ENCODE peak calls at places on chromosomes 11 and 22, in nine cellular contexts. J is IMR-90, O is astrocyte, B is mesenchymal stem cell, N is mesendoderm, C is kidney, F is mammary epithelial cell, R is colonic mucosa, D is H1. V is an unnamed sample.

GRCh38 chr22:36369004-36369921 is 18.5 kb downstream of the MYH9 start:
- DNase-seq in J (peak; percentile 21), O (no peak), B (peak; percentile 56), N (peak; percentile 41), C (no peak), F (no peak), R (no peak), D (no peak), V (no peak)

GRCh38 chr11:340539-341512 is 20.2 kb upstream of the IFITM3 start:
- DNase-seq in J (no peak), O (no peak), B (no peak), N (peak; percentile 60), C (no peak), F (no peak), R (no peak), D (no peak), V (no peak)

GRCh38 chr22:49975543-49976389 is 15.2 kb downstream of the PIM3 start:
- DNase-seq in J (no peak), O (peak; percentile 22), B (no peak), N (peak; percentile 54), C (peak; percentile 78), F (no peak), R (peak; percentile 47), D (no peak), V (no peak)

GRCh38 chr11:27532652-27533325 is 26.2 kb upstream of the LIN7C start:
- DNase-seq in J (peak; percentile 9), O (peak; percentile 22), B (no peak), N (no peak), C (no peak), F (peak; percentile 28), R (no peak), D (no peak), V (peak; percentile 17)

GRCh38 chr11:1392111-1392510 is 2.4 kb downstream of the BRSK2 start:
- DNase-seq in J (no peak), O (no peak), B (no peak), N (no peak), C (peak; percentile 62), F (no peak), R (no peak), D (no peak), V (no peak)

GRCh38 chr11:13279487-13279834 is 1.9 kb downstream of the BMAL1 start:
- DNase-seq in J (no peak), O (no peak), B (no peak), N (no peak), C (no peak), F (no peak), R (no peak), D (no peak), V (no peak)

GRCh38 chr11:13137778-13138400 is 128.8 kb downstream of the RASSF10 start:
- DNase-seq in J (peak; percentile 41), O (peak; percentile 47), B (no peak), N (no peak), C (no peak), F (peak; percentile 57), R (no peak), D (no peak), V (no peak)

GRCh38 chr11:111347723-111348115 is 31.4 kb downstream of the POU2AF1 start:
- DNase-seq in J (peak; percentile 28), O (peak; percentile 23), B (no peak), N (no peak), C (no peak), F (peak; percentile 24), R (no peak), D (no peak), V (peak; percentile 45)

GRCh38 chr11:58688779-58689503 is 42.8 kb downstream of the GLYAT start:
- DNase-seq in J (peak; percentile 15), O (no peak), B (no peak), N (no peak), C (no peak), F (peak; percentile 91), R (no peak), D (no peak), V (no peak)

GRCh38 chr11:73295259-73295995 is 12.6 kb upstream of the ARHGEF17 start:
- DNase-seq in J (peak; percentile 91), O (peak; percentile 53), B (peak; percentile 82), N (peak; percentile 89), C (peak; percentile 73), F (peak; percentile 70), R (peak; percentile 78), D (no peak), V (peak; percentile 87)

GRCh38 chr11:117172678-117173421 is 5.7 kb upstream of the SIDT2 start:
- DNase-seq in J (no peak), O (no peak), B (peak; percentile 46), N (no peak), C (no peak), F (no peak), R (no peak), D (no peak), V (peak; percentile 49)

GRCh38 chr11:60974726-60975125 is 3.2 kb downstream of the CD6 start:
- DNase-seq in J (no peak), O (no peak), B (no peak), N (no peak), C (no peak), F (no peak), R (no peak), D (no peak), V (no peak)

GRCh38 chr22:38524434-38524833 is 18.3 kb upstream of the DDX17 start:
- DNase-seq in J (no peak), O (no peak), B (no peak), N (no peak), C (no peak), F (no peak), R (no peak), D (no peak), V (no peak)

GRCh38 chr11:88508808-88509581 is 171.5 kb upstream of the CTSC start:
- DNase-seq in J (no peak), O (peak; percentile 31), B (peak; percentile 49), N (peak; percentile 69), C (peak; percentile 80), F (no peak), R (peak; percentile 18), D (no peak), V (peak; percentile 55)

GRCh38 chr11:44030276-44030932 is 17.4 kb upstream of the ACCSL start:
- DNase-seq in J (peak; percentile 68), O (peak; percentile 89), B (peak; percentile 95), N (peak; percentile 61), C (no peak), F (no peak), R (no peak), D (no peak), V (peak; percentile 47)

GRCh38 chr11:64772318-64773018 is 5.9 kb downstream of the SF1 start:
- DNase-seq in J (no peak), O (no peak), B (no peak), N (no peak), C (no peak), F (no peak), R (no peak), D (no peak), V (no peak)
- H3K4me1 ChIP-seq in J (peaks cover 2% of the 10 kb centered on the region), O (peaks cover 13% of the 10 kb centered on the region), B (peaks cover 5% of the 10 kb centered on the region), N (no peaks in the 10 kb centered on the region), C (peaks cover 14% of the 10 kb centered on the region), F (peaks cover 20% of the 10 kb centered on the region), R (peaks cover 9% of the 10 kb centered on the region), D (peaks cover 6% of the 10 kb centered on the region), V (peaks cover 18% of the 10 kb centered on the region)

GRCh38 chr11:128707671-128708070 is 13.8 kb downstream of the FLI1 start:
- DNase-seq in J (peak; percentile 76), O (peak; percentile 57), B (peak; percentile 66), N (no peak), C (no peak), F (peak; percentile 53), R (no peak), D (no peak), V (peak; percentile 69)
- H3K9ac ChIP-seq in J (no peak overlapping the region), O (no peak overlapping the region), B (peak overlapping the region; percentile 11), N (no peak overlapping the region), C (no peak overlapping the region), F (no peak overlapping the region), R (no peak overlapping the region), D (no peak overlapping the region), V (no peak overlapping the region)

DNA sequence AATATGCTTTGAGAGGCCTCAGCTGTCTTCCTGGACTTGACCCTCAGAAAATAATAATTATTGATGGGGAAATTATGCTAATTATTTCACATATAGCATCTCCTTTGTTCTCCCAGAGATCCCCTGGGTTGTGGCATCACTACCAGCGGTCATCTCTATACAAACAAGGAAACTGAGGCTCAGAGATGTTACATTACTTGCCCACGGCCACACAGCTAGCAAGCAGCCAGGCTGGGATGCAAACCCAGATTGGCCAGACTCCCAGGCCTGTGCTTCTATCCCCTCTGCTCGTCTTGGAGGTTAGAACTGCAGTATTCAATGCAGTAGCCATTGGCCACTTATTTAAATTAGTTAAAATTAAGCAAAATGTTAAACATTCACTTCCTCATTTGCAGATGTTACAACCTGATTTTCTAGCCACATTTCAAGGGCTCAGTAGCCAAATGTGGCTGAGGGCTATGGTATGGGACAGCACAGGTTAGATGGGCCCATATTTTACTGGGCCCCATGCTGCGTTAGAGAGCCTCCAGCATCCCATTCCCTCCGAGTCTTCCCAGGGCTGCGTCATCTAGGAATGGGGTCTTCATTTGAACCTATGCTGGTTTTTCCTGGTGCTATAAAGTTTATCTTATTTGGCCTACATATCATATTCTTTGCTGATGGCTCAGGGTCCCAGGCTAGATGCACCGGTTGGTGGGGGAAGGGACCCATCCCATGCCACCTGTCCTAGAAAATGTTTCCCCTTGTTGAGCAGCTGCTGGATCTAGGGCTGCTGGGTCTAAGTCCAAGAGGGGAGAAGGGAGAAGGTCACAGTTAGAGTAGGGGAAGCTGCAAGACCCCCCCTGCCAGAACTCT is 2.2 kb downstream of the SLC35C1 start:
- DNase-seq in J (no peak), O (no peak), B (no peak), N (no peak), C (no peak), F (no peak), R (no peak), D (no peak), V (no peak)
- H3K4me3 ChIP-seq in J (peak overlapping the region; percentile 19), O (peak overlapping the region; percentile 84), B (no peak overlapping the region), N (no peak overlapping the region), C (peak overlapping the region; percentile 65), F (peak overlapping the region; percentile 85), R (no peak overlapping the region), D (no peak overlapping the region), V (peak overlapping the region; percentile 97)

DNA sequence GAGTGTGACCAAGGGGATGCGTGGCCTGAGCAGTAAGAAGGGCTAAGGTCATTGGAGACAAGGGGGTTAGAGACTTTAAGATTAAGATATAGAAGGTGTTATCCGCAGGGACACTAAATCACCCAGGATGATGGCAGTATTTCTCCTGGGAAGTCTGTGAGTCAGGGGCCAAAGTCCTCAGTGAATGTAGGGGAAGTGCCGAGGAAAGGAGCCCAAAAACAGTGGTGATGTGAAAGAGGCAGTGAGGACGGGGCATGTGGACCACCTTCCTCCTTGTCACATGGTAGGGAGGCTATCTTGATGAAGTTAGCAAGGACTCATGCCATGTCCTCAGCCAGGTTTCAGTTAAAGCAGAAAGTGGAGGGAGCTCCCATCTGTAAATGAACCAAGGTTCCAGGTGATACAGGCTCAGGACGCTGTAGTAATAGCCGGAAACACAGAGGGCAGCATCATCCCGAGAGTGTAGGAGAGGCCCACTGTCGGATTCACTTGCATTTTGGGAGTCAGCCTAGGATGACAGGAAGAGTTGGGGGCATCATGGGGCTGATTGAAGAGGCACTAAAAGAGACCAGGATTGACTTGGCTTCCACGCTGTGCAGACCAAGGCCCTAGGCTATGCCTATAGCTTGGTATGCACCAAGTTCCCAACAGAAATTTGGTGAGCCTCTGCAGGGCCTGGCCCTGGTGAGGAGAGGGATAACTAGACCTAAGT is 33.5 kb downstream of the WEE1 start:
- DNase-seq in J (no peak), O (no peak), B (no peak), N (peak; percentile 81), C (no peak), F (no peak), R (peak; percentile 45), D (no peak), V (no peak)
- H3K4me1 ChIP-seq in J (no peaks in the 10 kb centered on the region), O (no peaks in the 10 kb centered on the region), B (peaks cover 2% of the 10 kb centered on the region), N (no peaks in the 10 kb centered on the region), C (no peaks in the 10 kb centered on the region), F (peaks cover 6% of the 10 kb centered on the region), R (no peaks in the 10 kb centered on the region), D (peaks cover 3% of the 10 kb centered on the region), V (peaks cover 1% of the 10 kb centered on the region)

GRCh38 chr11:66267379-66268209 is 845 bp upstream of the RAB1B start:
- DNase-seq in J (peak; percentile 79), O (peak; percentile 64), B (peak; percentile 89), N (peak; percentile 92), C (peak; percentile 98), F (peak; percentile 66), R (peak; percentile 92), D (peak; percentile 51), V (peak; percentile 95)
- H3K9ac ChIP-seq in J (peak overlapping the region; percentile 64), O (peak overlapping the region; percentile 96), B (peak overlapping the region; percentile 98), N (peak overlapping the region; percentile 69), C (peak overlapping the region; percentile 68), F (peak overlapping the region; percentile 30), R (peak overlapping the region; percentile 79), D (peak overlapping the region; percentile 21), V (peak overlapping the region; percentile 97)